ENCODE peak calls at places on chromosomes 11 and 22, in nine cellular contexts. Q is GM10248, X is colonic mucosa, G is OCI-LY7, O is MM.1S, J is A549, H is transverse colon, T is lower leg skin, M is ovary. A is an unnamed sample.

GRCh38 chr11:8342821-8343681 is 79.4 kb upstream of the LMO1 start:
- DNase-seq in Q (peak), X (no peak), J (no peak), H (no peak), G (no peak), M (no peak), T (no peak), O (peak), A (peak)

GRCh38 chr22:23289851-23290724 is 109.8 kb downstream of the BCR start:
- DNase-seq in O (peak), T (no peak), X (peak), Q (peak), M (peak), H (peak), J (peak), G (peak), A (no peak)

GRCh38 chr11:67022961-67023956 is at the start of gene SYT12:
- DNase-seq in G (no peak), Q (peak), X (no peak), J (peak), M (no peak), O (no peak), H (no peak), T (no peak), A (no peak)

GRCh38 chr11:110896358-110896757 is 184.1 kb upstream of the ARHGAP20 start:
- DNase-seq in O (no peak), Q (no peak), H (no peak), T (no peak), G (no peak), J (no peak), X (no peak), M (no peak), A (no peak)

GRCh38 chr11:76588455-76589325 is 81.9 kb downstream of the LRRC32 start:
- DNase-seq in O (peak), M (no peak), T (peak), X (peak), Q (peak), G (peak), J (no peak), H (peak), A (no peak)

GRCh38 chr22:38953091-38953490 is 4.3 kb upstream of the APOBEC3A start:
- DNase-seq in J (no peak), Q (no peak), M (no peak), O (no peak), G (no peak), H (no peak), X (no peak), T (no peak), A (no peak)

GRCh38 chr22:30910358-30910757 is 58.2 kb downstream of the MORC2 start:
- DNase-seq in M (no peak), Q (no peak), T (peak), X (no peak), H (no peak), O (no peak), J (no peak), G (no peak), A (no peak)

GRCh38 chr11:74926304-74927030 is 22.4 kb downstream of the XRRA1 start:
- DNase-seq in Q (no peak), X (no peak), H (no peak), T (no peak), M (no peak), J (no peak), O (no peak), G (no peak), A (no peak)

GRCh38 chr11:9893474-9893873 is 229.6 kb downstream of the SWAP70 start:
- DNase-seq in J (no peak), X (no peak), H (no peak), G (peak), O (no peak), M (no peak), T (no peak), Q (no peak), A (no peak)

GRCh38 chr22:29093030-29093429 is 20.2 kb downstream of the KREMEN1 start:
- DNase-seq in Q (no peak), H (no peak), J (no peak), O (no peak), G (no peak), X (no peak), M (no peak), T (no peak), A (no peak)

GRCh38 chr11:92253945-92254344 is 29.3 kb downstream of the FAT3 start:
- DNase-seq in T (no peak), O (no peak), G (no peak), H (no peak), Q (no peak), J (no peak), M (no peak), X (no peak), A (no peak)

GRCh38 chr11:8033312-8033715 is 46.2 kb downstream of the EIF3F start:
- DNase-seq in Q (peak), G (peak), O (peak), X (peak), J (peak), T (peak), H (peak), M (peak), A (peak)

GRCh38 chr22:38744981-38745380 is 10.8 kb downstream of the SUN2 start:
- DNase-seq in Q (no peak), X (no peak), O (no peak), G (no peak), J (no peak), H (no peak), M (peak), T (no peak), A (no peak)

GRCh38 chr11:93784935-93785360 is 866 bp downstream of the MED17 start:
- DNase-seq in X (no peak), H (no peak), G (no peak), T (no peak), Q (peak), O (no peak), M (no peak), J (no peak), A (no peak)

GRCh38 chr11:8721740-8722139 is 39.1 kb downstream of the RPL27A start:
- DNase-seq in X (no peak), G (no peak), J (no peak), H (peak), M (no peak), O (no peak), T (no peak), Q (no peak), A (no peak)

GRCh38 chr22:17079572-17079971 is 5.2 kb upstream of the IL17RA start:
- DNase-seq in H (no peak), G (no peak), O (no peak), Q (no peak), T (peak), M (no peak), J (no peak), X (no peak), A (no peak)

GRCh38 chr22:37321288-37321687 is 39.0 kb downstream of the CYTH4 start:
- DNase-seq in O (no peak), Q (no peak), X (no peak), G (no peak), J (no peak), T (no peak), H (no peak), M (no peak), A (no peak)

GRCh38 chr22:48887394-48888332 is 940.0 kb downstream of the BRD1 start:
- DNase-seq in G (no peak), H (no peak), Q (no peak), X (no peak), J (no peak), M (no peak), T (peak), O (no peak), A (no peak)

GRCh38 chr11:73156114-73156513 is 14.0 kb upstream of the FCHSD2 start:
- DNase-seq in T (peak), G (no peak), X (no peak), M (no peak), Q (no peak), H (no peak), O (no peak), J (no peak), A (no peak)

GRCh38 chr11:60164550-60165075 is 18.3 kb downstream of the MS4A6A start:
- DNase-seq in Q (no peak), M (no peak), X (no peak), J (no peak), T (no peak), H (no peak), O (no peak), G (no peak), A (no peak)

GRCh38 chr11:128095459-128096096 is 491.8 kb downstream of the ETS1 start:
- DNase-seq in X (no peak), O (no peak), Q (no peak), J (no peak), H (no peak), G (peak), M (no peak), T (no peak), A (no peak)

GRCh38 chr11:97794876-97795275 is 1225.9 kb upstream of the CNTN5 start:
- DNase-seq in O (no peak), X (no peak), Q (no peak), M (no peak), J (no peak), T (no peak), H (no peak), G (no peak), A (no peak)

GRCh38 chr11:73270089-73270854 is 1.9 kb upstream of the P2RY6 start:
- DNase-seq in T (peak), O (peak), X (no peak), J (no peak), G (peak), H (no peak), Q (peak), M (no peak), A (no peak)

GRCh38 chr11:605286-606129 is 10.2 kb downstream of the IRF7 start:
- DNase-seq in H (no peak), M (peak), G (no peak), Q (no peak), T (peak), J (no peak), X (no peak), O (no peak), A (no peak)

GRCh38 chr22:30425327-30425615 is 297 bp upstream of the MTFP1 start:
- DNase-seq in T (no peak), J (no peak), M (no peak), H (no peak), G (no peak), Q (no peak), O (no peak), X (no peak), A (no peak)

GRCh38 chr11:24155792-24156191 is 341.1 kb upstream of the LUZP2 start:
- DNase-seq in J (no peak), G (no peak), H (no peak), T (no peak), M (no peak), X (no peak), O (no peak), Q (no peak), A (no peak)

GRCh38 chr11:102453286-102453797 is 777 bp upstream of the TMEM123 start:
- DNase-seq in T (no peak), O (peak), X (no peak), G (peak), H (no peak), M (peak), J (no peak), Q (no peak), A (no peak)

GRCh38 chr11:93131709-93132108 is 66.1 kb downstream of the SLC36A4 start:
- DNase-seq in T (no peak), Q (no peak), O (no peak), G (peak), J (no peak), H (no peak), M (no peak), X (no peak), A (no peak)

GRCh38 chr11:77557553-77557952 is 32.2 kb upstream of the AQP11 start:
- DNase-seq in Q (no peak), G (no peak), M (no peak), O (peak), X (peak), H (no peak), T (no peak), J (no peak), A (no peak)

GRCh38 chr11:127962416-127962815 is 624.9 kb downstream of the ETS1 start:
- DNase-seq in Q (no peak), G (no peak), J (no peak), T (no peak), O (no peak), H (no peak), X (no peak), M (no peak), A (no peak)

GRCh38 chr22:35361001-35361551 is 19.8 kb upstream of the HMOX1 start:
- DNase-seq in J (no peak), T (no peak), H (no peak), G (no peak), Q (no peak), X (no peak), O (no peak), M (no peak), A (no peak)

GRCh38 chr11:103798029-103798428 is 238.4 kb upstream of the DDI1 start:
- DNase-seq in H (no peak), Q (no peak), X (no peak), M (no peak), T (no peak), O (peak), G (no peak), J (no peak), A (no peak)

GRCh38 chr11:102592634-102593581 is 32.2 kb downstream of the MMP20 start:
- DNase-seq in G (peak), M (no peak), Q (no peak), H (no peak), X (no peak), J (no peak), O (peak), T (no peak), A (no peak)

GRCh38 chr22:38756631-38757463 is 1.0 kb upstream of the SUN2 start:
- DNase-seq in T (no peak), X (peak), G (peak), M (no peak), Q (no peak), H (peak), J (no peak), O (no peak), A (no peak)

GRCh38 chr22:31583861-31584485 is 78.0 kb downstream of the PISD start:
- DNase-seq in X (no peak), O (no peak), J (no peak), G (no peak), M (no peak), Q (no peak), T (peak), H (no peak), A (no peak)

GRCh38 chr11:61111060-61111435 is 8.8 kb downstream of the CD5 start:
- DNase-seq in M (no peak), X (no peak), G (no peak), H (no peak), O (no peak), J (no peak), T (no peak), Q (no peak), A (no peak)

GRCh38 chr11:11396290-11397042 is 43.4 kb upstream of the CSNK2A3 start:
- DNase-seq in H (no peak), G (no peak), J (no peak), Q (no peak), O (no peak), M (no peak), T (no peak), X (no peak), A (no peak)

GRCh38 chr11:60791534-60791933 is 6.4 kb downstream of the MS4A10 start:
- DNase-seq in O (no peak), Q (no peak), H (no peak), T (no peak), J (no peak), M (no peak), G (no peak), X (no peak), A (no peak)

GRCh38 chr22:44438056-44438455 is 60.0 kb downstream of the RTL6 start:
- DNase-seq in X (no peak), J (no peak), G (no peak), T (peak), Q (no peak), M (no peak), H (no peak), O (no peak), A (no peak)
- TF ChIP-seq CTCF in X (no peak), J (no peak), G (peak), T (no peak), Q (no peak), M (no peak), H (no peak), O (no peak), A (no peak)

DNA sequence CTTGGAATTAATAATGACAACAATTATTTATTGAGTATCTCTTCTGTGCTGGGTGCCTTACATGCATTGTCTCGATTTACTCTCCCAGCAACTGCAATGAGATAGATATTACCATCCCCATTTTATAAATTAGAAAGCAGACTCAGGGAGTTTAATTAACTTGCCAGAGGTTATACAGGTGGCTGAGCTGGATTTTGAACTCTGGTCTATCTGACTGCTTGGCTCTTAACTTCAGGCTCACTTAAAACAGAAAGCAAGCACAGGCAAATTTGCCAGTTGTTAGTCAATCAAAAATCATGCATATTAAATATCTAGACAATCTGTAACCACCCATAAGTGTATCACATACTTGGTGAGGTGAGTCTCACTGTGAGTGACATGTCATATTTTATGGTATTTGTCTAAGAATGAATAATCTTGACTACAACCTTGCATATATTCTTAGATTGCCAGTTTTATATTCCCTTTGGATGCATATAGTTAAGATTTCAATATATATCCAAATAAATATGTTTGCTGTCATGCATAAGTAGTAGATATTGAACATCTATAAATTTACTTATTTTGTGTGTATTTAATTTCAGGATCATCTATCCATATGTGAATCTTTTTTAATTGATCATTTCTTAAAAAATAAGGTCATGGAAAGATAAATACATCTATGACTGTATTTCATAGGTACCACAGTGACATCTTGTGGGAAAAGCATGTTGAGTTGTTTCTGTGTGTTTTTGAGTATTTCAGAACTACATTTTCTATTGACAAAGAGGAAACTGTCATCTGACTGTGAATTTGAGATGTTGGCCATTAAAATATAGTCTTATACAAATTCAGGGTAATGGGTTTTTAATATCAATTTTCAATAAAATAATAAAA is 112.0 kb upstream of the ARHGAP42 start:
- DNase-seq in M (no peak), T (no peak), G (no peak), J (no peak), Q (no peak), X (no peak), H (no peak), O (peak), A (no peak)
- TF ChIP-seq CTCF in M (no peak), T (no peak), G (peak), J (peak), Q (no peak), X (no peak), H (no peak), O (peak), A (no peak)

GRCh38 chr22:46762238-46763050 is at the start of gene TBC1D22A:
- DNase-seq in Q (peak), M (peak), J (peak), O (peak), H (peak), X (peak), G (peak), T (peak), A (peak)
- TF ChIP-seq CTCF in Q (no peak), M (no peak), J (no peak), O (no peak), H (no peak), X (no peak), G (no peak), T (no peak), A (no peak)

DNA sequence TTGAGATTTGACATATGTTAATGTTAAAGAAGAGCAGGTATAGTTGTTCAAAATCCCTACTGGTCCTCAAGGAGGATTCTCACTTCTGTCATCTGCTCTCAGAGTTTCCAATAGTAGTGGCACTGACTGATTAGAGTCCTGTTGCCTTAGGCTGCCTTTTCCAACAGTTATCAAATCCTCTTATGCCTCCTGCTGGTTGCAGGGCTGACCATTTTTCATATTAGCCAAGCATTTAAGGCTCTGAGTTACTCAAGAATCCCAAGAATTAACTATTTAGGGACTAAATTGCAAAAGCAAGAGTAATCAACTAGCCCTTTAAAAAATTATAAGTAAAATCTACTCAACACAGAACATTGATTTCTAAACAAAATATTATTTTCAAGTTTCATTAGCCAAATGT is 212.0 kb upstream of the CHORDC1 start:
- DNase-seq in H (no peak), O (no peak), G (no peak), M (no peak), X (no peak), T (no peak), Q (no peak), J (no peak), A (no peak)
- TF ChIP-seq CTCF in H (no peak), O (no peak), G (no peak), M (no peak), X (no peak), T (no peak), Q (peak), J (no peak), A (no peak)

GRCh38 chr22:42967933-42968332 is 47.0 kb downstream of the PACSIN2 start:
- DNase-seq in O (no peak), X (peak), G (no peak), J (no peak), T (peak), Q (no peak), H (peak), M (no peak), A (no peak)
- TF ChIP-seq CTCF in O (no peak), X (no peak), G (no peak), J (no peak), T (no peak), Q (peak), H (no peak), M (no peak), A (peak)

GRCh38 chr11:14308114-14308896 is 50.7 kb downstream of the RRAS2 start:
- DNase-seq in O (peak), G (peak), M (no peak), Q (no peak), J (peak), T (no peak), H (no peak), X (no peak), A (no peak)

GRCh38 chr11:14308897-14309387 is 50.0 kb downstream of the RRAS2 start:
- DNase-seq in T (no peak), Q (no peak), J (no peak), H (no peak), X (no peak), O (no peak), G (no peak), M (no peak), A (no peak)

GRCh38 chr11:14304601-14305000 is 54.4 kb downstream of the RRAS2 start:
- DNase-seq in O (no peak), Q (no peak), G (no peak), H (no peak), J (no peak), T (no peak), M (no peak), X (no peak), A (no peak)

GRCh38 chr11:14305649-14306048 is 53.3 kb downstream of the RRAS2 start:
- DNase-seq in O (no peak), G (no peak), M (no peak), J (no peak), H (no peak), X (no peak), Q (no peak), T (no peak), A (no peak)

DNA sequence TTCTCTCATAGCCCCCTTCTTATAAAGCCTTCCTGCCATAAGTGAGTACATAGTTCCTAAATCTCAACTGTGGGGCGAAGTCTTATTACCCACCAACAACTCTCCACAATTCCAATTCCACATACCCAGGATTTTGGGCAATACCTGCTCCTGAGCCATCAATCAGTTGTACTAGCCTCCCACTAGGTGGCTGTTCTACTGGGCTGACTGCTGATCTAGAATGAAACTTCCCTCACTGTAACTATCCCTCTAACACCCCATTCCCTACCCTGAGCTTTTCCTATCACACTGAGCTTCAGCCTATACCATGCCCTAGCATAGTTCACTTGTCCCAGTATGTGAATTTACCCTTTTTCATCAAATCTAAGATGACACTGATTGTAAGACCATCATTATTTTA is 52.5 kb downstream of the RRAS2 start:
- DNase-seq in M (no peak), O (no peak), J (no peak), T (no peak), G (no peak), X (no peak), Q (no peak), H (no peak), A (no peak)
- TF ChIP-seq CTCF in M (no peak), O (no peak), J (no peak), T (no peak), G (no peak), X (no peak), Q (no peak), H (no peak), A (peak)

A was measured in GM12864.